ENCODE peak calls at places on chromosomes 6 and 20, in eight cellular contexts. One of them, this sample, is unnamed.

GRCh38 chr20:47392015-47392720 is 35.7 kb upstream of the ZMYND8 start:
- DNase-seq in lower leg skin: peak; percentile 51
- DNase-seq in pancreas: no peak
- DNase-seq in tibial artery: no peak
- DNase-seq in hepatocyte: no peak
- DNase-seq in foreskin fibroblast: peak; percentile 97
- DNase-seq in upper lobe of right lung: no peak
- DNase-seq in fibroblast of lung: peak; percentile 91
- DNase-seq in this sample: no peak

GRCh38 chr20:41046716-41047115 is 18.1 kb downstream of the TOP1 start:
- DNase-seq in lower leg skin: no peak
- DNase-seq in pancreas: no peak
- DNase-seq in tibial artery: no peak
- DNase-seq in hepatocyte: no peak
- DNase-seq in foreskin fibroblast: peak; percentile 33
- DNase-seq in upper lobe of right lung: no peak
- DNase-seq in fibroblast of lung: peak; percentile 42
- DNase-seq in this sample: peak; percentile 43

GRCh38 chr6:155265843-155266535 is 2.2 kb downstream of the CLDN20 start:
- DNase-seq in lower leg skin: no peak
- DNase-seq in pancreas: no peak
- DNase-seq in tibial artery: no peak
- DNase-seq in hepatocyte: no peak
- DNase-seq in foreskin fibroblast: no peak
- DNase-seq in upper lobe of right lung: no peak
- DNase-seq in fibroblast of lung: no peak
- DNase-seq in this sample: no peak

GRCh38 chr6:142377112-142377848 is 75.5 kb downstream of the ADGRG6 start:
- DNase-seq in lower leg skin: no peak
- DNase-seq in pancreas: no peak
- DNase-seq in tibial artery: no peak
- DNase-seq in hepatocyte: peak; percentile 50
- DNase-seq in foreskin fibroblast: no peak
- DNase-seq in upper lobe of right lung: no peak
- DNase-seq in fibroblast of lung: no peak
- DNase-seq in this sample: no peak

GRCh38 chr6:167350322-167350721 is 25.4 kb downstream of the TTLL2 start:
- DNase-seq in lower leg skin: no peak
- DNase-seq in pancreas: no peak
- DNase-seq in tibial artery: no peak
- DNase-seq in hepatocyte: no peak
- DNase-seq in foreskin fibroblast: no peak
- DNase-seq in upper lobe of right lung: no peak
- DNase-seq in fibroblast of lung: no peak
- DNase-seq in this sample: no peak

GRCh38 chr6:89830385-89830809 is 717 bp downstream of the CASP8AP2 start:
- DNase-seq in lower leg skin: no peak
- DNase-seq in pancreas: no peak
- DNase-seq in tibial artery: no peak
- DNase-seq in hepatocyte: no peak
- DNase-seq in foreskin fibroblast: no peak
- DNase-seq in upper lobe of right lung: no peak
- DNase-seq in fibroblast of lung: no peak
- DNase-seq in this sample: no peak

GRCh38 chr6:167906899-167907298 is 80.2 kb downstream of the AFDN start:
- DNase-seq in lower leg skin: peak; percentile 35
- DNase-seq in pancreas: no peak
- DNase-seq in tibial artery: peak; percentile 45
- DNase-seq in hepatocyte: peak; percentile 47
- DNase-seq in foreskin fibroblast: no peak
- DNase-seq in upper lobe of right lung: peak; percentile 65
- DNase-seq in fibroblast of lung: peak; percentile 36
- DNase-seq in this sample: no peak

GRCh38 chr20:32521780-32522524 is 63.2 kb downstream of the NOL4L start:
- DNase-seq in lower leg skin: no peak
- DNase-seq in pancreas: peak; percentile 90
- DNase-seq in tibial artery: peak; percentile 48
- DNase-seq in hepatocyte: peak; percentile 92
- DNase-seq in foreskin fibroblast: peak; percentile 39
- DNase-seq in upper lobe of right lung: peak; percentile 82
- DNase-seq in fibroblast of lung: peak; percentile 57
- DNase-seq in this sample: no peak

GRCh38 chr6:169702640-169703246 is 817 bp downstream of the C6orf120 start:
- DNase-seq in lower leg skin: no peak
- DNase-seq in pancreas: no peak
- DNase-seq in tibial artery: no peak
- DNase-seq in hepatocyte: peak; percentile 53
- DNase-seq in foreskin fibroblast: no peak
- DNase-seq in upper lobe of right lung: peak; percentile 76
- DNase-seq in fibroblast of lung: no peak
- DNase-seq in this sample: no peak

GRCh38 chr6:121237859-121238258 is 96.4 kb downstream of the TBC1D32 start:
- DNase-seq in lower leg skin: no peak
- DNase-seq in pancreas: no peak
- DNase-seq in tibial artery: no peak
- DNase-seq in hepatocyte: no peak
- DNase-seq in foreskin fibroblast: no peak
- DNase-seq in upper lobe of right lung: no peak
- DNase-seq in fibroblast of lung: no peak
- DNase-seq in this sample: no peak

GRCh38 chr6:30497714-30498113 is 8.4 kb downstream of the HLA-E start:
- DNase-seq in lower leg skin: no peak
- DNase-seq in pancreas: no peak
- DNase-seq in tibial artery: no peak
- DNase-seq in hepatocyte: no peak
- DNase-seq in foreskin fibroblast: no peak
- DNase-seq in upper lobe of right lung: no peak
- DNase-seq in fibroblast of lung: no peak
- DNase-seq in this sample: no peak

GRCh38 chr20:5580940-5581708 is 169.1 kb upstream of the SHLD1 start:
- DNase-seq in lower leg skin: no peak
- DNase-seq in pancreas: no peak
- DNase-seq in tibial artery: no peak
- DNase-seq in hepatocyte: no peak
- DNase-seq in foreskin fibroblast: no peak
- DNase-seq in upper lobe of right lung: no peak
- DNase-seq in fibroblast of lung: no peak
- DNase-seq in this sample: no peak

GRCh38 chr6:33722103-33722646 is 10.7 kb upstream of the UQCC2 start:
- DNase-seq in lower leg skin: no peak
- DNase-seq in pancreas: no peak
- DNase-seq in tibial artery: no peak
- DNase-seq in hepatocyte: no peak
- DNase-seq in foreskin fibroblast: no peak
- DNase-seq in upper lobe of right lung: peak; percentile 39
- DNase-seq in fibroblast of lung: no peak
- DNase-seq in this sample: no peak

GRCh38 chr6:164208371-164208770 is 793.9 kb downstream of the QKI start:
- DNase-seq in lower leg skin: no peak
- DNase-seq in pancreas: no peak
- DNase-seq in tibial artery: no peak
- DNase-seq in hepatocyte: no peak
- DNase-seq in foreskin fibroblast: no peak
- DNase-seq in upper lobe of right lung: no peak
- DNase-seq in fibroblast of lung: no peak
- DNase-seq in this sample: no peak

GRCh38 chr6:116010400-116011095 is 50.1 kb downstream of the FRK start:
- DNase-seq in lower leg skin: peak; percentile 50
- DNase-seq in pancreas: peak; percentile 23
- DNase-seq in tibial artery: peak; percentile 78
- DNase-seq in hepatocyte: peak; percentile 78
- DNase-seq in foreskin fibroblast: peak; percentile 66
- DNase-seq in upper lobe of right lung: peak; percentile 67
- DNase-seq in fibroblast of lung: peak; percentile 81
- DNase-seq in this sample: no peak

GRCh38 chr6:13256614-13257013 is 71.7 kb downstream of the TBC1D7 start:
- DNase-seq in lower leg skin: peak; percentile 20
- DNase-seq in pancreas: no peak
- DNase-seq in tibial artery: no peak
- DNase-seq in hepatocyte: no peak
- DNase-seq in foreskin fibroblast: peak; percentile 50
- DNase-seq in upper lobe of right lung: no peak
- DNase-seq in fibroblast of lung: peak; percentile 57
- DNase-seq in this sample: no peak

GRCh38 chr6:6751197-6751596 is 162.7 kb downstream of the LY86 start:
- DNase-seq in lower leg skin: no peak
- DNase-seq in pancreas: no peak
- DNase-seq in tibial artery: no peak
- DNase-seq in hepatocyte: no peak
- DNase-seq in foreskin fibroblast: no peak
- DNase-seq in upper lobe of right lung: no peak
- DNase-seq in fibroblast of lung: no peak
- DNase-seq in this sample: no peak

GRCh38 chr6:116682334-116682712 is 1.3 kb downstream of the KPNA5 start:
- DNase-seq in lower leg skin: no peak
- DNase-seq in pancreas: no peak
- DNase-seq in tibial artery: no peak
- DNase-seq in hepatocyte: peak; percentile 26
- DNase-seq in foreskin fibroblast: peak; percentile 26
- DNase-seq in upper lobe of right lung: no peak
- DNase-seq in fibroblast of lung: peak; percentile 81
- DNase-seq in this sample: peak; percentile 17

GRCh38 chr6:45021652-45022051 is 306.5 kb upstream of the RUNX2 start:
- DNase-seq in lower leg skin: no peak
- DNase-seq in pancreas: no peak
- DNase-seq in tibial artery: no peak
- DNase-seq in hepatocyte: no peak
- DNase-seq in foreskin fibroblast: no peak
- DNase-seq in upper lobe of right lung: no peak
- DNase-seq in fibroblast of lung: peak; percentile 7
- DNase-seq in this sample: no peak

GRCh38 chr20:57651977-57652864 is 32.0 kb upstream of the ZBP1 start:
- DNase-seq in lower leg skin: no peak
- DNase-seq in pancreas: peak; percentile 69
- DNase-seq in tibial artery: no peak
- DNase-seq in hepatocyte: peak; percentile 4
- DNase-seq in foreskin fibroblast: no peak
- DNase-seq in upper lobe of right lung: peak; percentile 60
- DNase-seq in fibroblast of lung: no peak
- DNase-seq in this sample: no peak

GRCh38 chr6:54737247-54737646 is 109.3 kb upstream of the FAM83B start:
- DNase-seq in lower leg skin: no peak
- DNase-seq in pancreas: no peak
- DNase-seq in tibial artery: no peak
- DNase-seq in hepatocyte: no peak
- DNase-seq in foreskin fibroblast: no peak
- DNase-seq in upper lobe of right lung: peak; percentile 21
- DNase-seq in fibroblast of lung: no peak
- DNase-seq in this sample: no peak
- TF ChIP-seq CTCF in lower leg skin: no peak
- TF ChIP-seq CTCF in pancreas: no peak
- TF ChIP-seq CTCF in tibial artery: no peak
- TF ChIP-seq CTCF in hepatocyte: no peak
- TF ChIP-seq CTCF in foreskin fibroblast: peak; percentile 22
- TF ChIP-seq CTCF in upper lobe of right lung: no peak
- TF ChIP-seq CTCF in fibroblast of lung: no peak
- TF ChIP-seq CTCF in this sample: peak; percentile 39

DNA sequence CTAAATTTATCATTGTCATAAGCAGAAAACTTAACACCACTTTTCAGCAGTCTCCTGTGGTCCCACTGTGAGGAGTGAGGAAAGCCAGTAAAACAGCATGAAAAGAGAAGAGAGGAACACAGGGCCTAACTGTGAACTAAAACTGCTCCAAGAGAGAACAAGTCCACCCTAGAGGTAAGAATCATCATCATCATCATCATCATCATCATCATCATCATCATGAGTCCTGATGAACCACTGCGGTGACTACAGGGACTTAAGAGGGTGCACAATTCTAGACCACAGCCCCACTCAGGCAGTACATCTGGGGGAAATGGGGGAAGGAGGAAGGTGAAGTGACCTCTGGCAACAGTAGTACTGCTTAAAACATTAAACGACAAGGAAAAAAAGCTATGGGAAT is 13.6 kb downstream of the ZNF337 start:
- DNase-seq in lower leg skin: no peak
- DNase-seq in pancreas: no peak
- DNase-seq in tibial artery: no peak
- DNase-seq in hepatocyte: no peak
- DNase-seq in foreskin fibroblast: no peak
- DNase-seq in upper lobe of right lung: no peak
- DNase-seq in fibroblast of lung: no peak
- DNase-seq in this sample: no peak
- H3K4me3 ChIP-seq in lower leg skin: no peak overlapping the region
- H3K4me3 ChIP-seq in pancreas: no peak overlapping the region
- H3K4me3 ChIP-seq in tibial artery: no peak overlapping the region
- H3K4me3 ChIP-seq in hepatocyte: no peak overlapping the region
- H3K4me3 ChIP-seq in foreskin fibroblast: no peak overlapping the region
- H3K4me3 ChIP-seq in upper lobe of right lung: no peak overlapping the region
- H3K4me3 ChIP-seq in fibroblast of lung: no peak overlapping the region
- H3K4me3 ChIP-seq in this sample: no peak overlapping the region

DNA sequence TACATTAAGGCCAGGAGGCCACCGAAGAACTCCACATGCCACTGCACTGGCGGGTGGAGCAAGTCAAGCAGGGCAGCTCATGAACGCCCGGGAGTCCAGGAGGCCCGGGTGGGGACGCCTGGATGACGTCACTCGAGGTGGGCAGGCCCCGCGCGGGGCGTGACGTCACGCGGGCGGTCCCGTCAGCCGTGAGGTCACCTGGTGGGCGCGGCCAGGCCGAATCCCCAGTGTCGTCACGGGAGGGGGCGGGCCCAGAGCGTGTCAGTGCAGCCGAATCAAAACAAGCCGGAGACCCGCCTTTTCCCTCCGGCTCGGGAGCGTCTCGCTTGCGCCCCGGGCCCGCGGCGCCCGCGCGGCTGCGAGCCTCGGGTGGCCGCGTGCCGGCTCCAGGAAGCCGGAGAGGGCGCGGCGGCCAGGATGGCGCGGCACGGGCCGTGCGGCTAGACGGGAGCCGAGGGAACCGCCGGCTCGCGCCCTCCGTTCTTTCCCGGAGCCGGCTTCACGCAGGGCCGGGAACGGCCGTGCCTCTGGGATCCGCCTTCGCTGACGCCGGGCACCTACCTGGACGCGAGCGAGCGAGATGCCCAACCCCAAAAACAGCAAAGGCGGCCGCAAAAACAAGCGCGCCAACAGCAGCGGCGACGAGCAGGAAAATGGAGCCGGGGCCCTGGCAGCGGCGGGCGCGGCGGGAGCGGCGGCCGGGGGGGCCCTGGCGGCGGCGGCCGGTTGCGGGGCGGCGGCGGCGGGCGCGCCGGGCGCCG is at the start of gene HECA:
- DNase-seq in lower leg skin: peak; percentile 97
- DNase-seq in pancreas: peak; percentile 98
- DNase-seq in tibial artery: peak; percentile 97
- DNase-seq in hepatocyte: peak; percentile 98
- DNase-seq in foreskin fibroblast: peak; percentile 97
- DNase-seq in upper lobe of right lung: peak; percentile 99
- DNase-seq in fibroblast of lung: peak; percentile 97
- DNase-seq in this sample: peak; percentile 84
- TF ChIP-seq CTCF in lower leg skin: no peak
- TF ChIP-seq CTCF in pancreas: no peak
- TF ChIP-seq CTCF in tibial artery: no peak
- TF ChIP-seq CTCF in hepatocyte: no peak
- TF ChIP-seq CTCF in foreskin fibroblast: no peak
- TF ChIP-seq CTCF in upper lobe of right lung: no peak
- TF ChIP-seq CTCF in fibroblast of lung: no peak
- TF ChIP-seq CTCF in this sample: no peak

DNA sequence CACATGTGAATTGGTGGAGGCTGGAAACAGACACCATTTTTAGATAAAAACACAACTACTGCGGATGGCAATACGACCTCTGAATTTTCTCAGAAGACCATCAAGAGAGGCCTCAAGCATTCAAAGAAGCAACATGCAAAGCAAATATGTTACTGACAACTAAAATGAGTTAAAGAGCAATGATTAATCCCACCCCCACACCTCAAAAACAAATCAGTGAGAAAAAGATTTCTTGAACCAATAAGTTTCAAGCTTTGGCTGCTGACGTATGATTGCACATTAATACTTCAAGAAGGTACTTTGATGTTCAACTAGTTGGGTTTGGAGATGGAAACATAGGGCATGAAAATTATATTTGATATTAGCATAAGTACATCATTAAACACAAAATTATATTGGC is 982 bp downstream of the MMUT start:
- DNase-seq in lower leg skin: no peak
- DNase-seq in pancreas: no peak
- DNase-seq in tibial artery: no peak
- DNase-seq in hepatocyte: no peak
- DNase-seq in foreskin fibroblast: no peak
- DNase-seq in upper lobe of right lung: no peak
- DNase-seq in fibroblast of lung: peak; percentile 28
- DNase-seq in this sample: no peak
- H3K4me3 ChIP-seq in lower leg skin: no peak overlapping the region
- H3K4me3 ChIP-seq in pancreas: peak overlapping the region; percentile 57
- H3K4me3 ChIP-seq in tibial artery: peak overlapping the region; percentile 61
- H3K4me3 ChIP-seq in hepatocyte: peak overlapping the region; percentile 68
- H3K4me3 ChIP-seq in foreskin fibroblast: peak overlapping the region; percentile 100
- H3K4me3 ChIP-seq in upper lobe of right lung: peak overlapping the region; percentile 88
- H3K4me3 ChIP-seq in fibroblast of lung: peak overlapping the region; percentile 98
- H3K4me3 ChIP-seq in this sample: peak overlapping the region; percentile 98

This sample was measured in retinal pigment epithelial cell.